ENCODE peak calls at places on chromosomes 12 and 14, in four cellular contexts. N is HepG2, U is GM12878, Q is H1. J is an unnamed sample.

GRCh38 chr12:104490221-104490620 is 33.5 kb downstream of the CHST11 start:
- DNase-seq in N (no peak), U (no peak), Q (no peak), J (no peak)

GRCh38 chr12:55736780-55737580 is 5.9 kb upstream of the GDF11 start:
- DNase-seq in N (peak; percentile 84), U (no peak), Q (no peak), J (peak; percentile 55)

GRCh38 chr14:49173765-49174373 is 412.3 kb downstream of the RPS29 start:
- DNase-seq in N (peak; percentile 63), U (peak; percentile 27), Q (peak; percentile 53), J (peak; percentile 63)

GRCh38 chr12:9113987-9114309 is 1.8 kb downstream of the A2M start:
- DNase-seq in N (peak; percentile 90), U (no peak), Q (no peak), J (no peak)

GRCh38 chr14:73239463-73240241 is 2.3 kb downstream of the PAPLN start:
- DNase-seq in N (no peak), U (no peak), Q (no peak), J (no peak)

GRCh38 chr12:49843411-49843810 is 505 bp upstream of the BCDIN3D start:
- DNase-seq in N (no peak), U (no peak), Q (no peak), J (no peak)

GRCh38 chr14:68157971-68158371 is 338.4 kb downstream of the RAD51B start:
- DNase-seq in N (no peak), U (no peak), Q (no peak), J (no peak)

GRCh38 chr14:96105921-96106441 is 66.8 kb downstream of the C14orf132 start:
- DNase-seq in N (no peak), U (no peak), Q (no peak), J (no peak)

GRCh38 chr14:53924754-53925153 is 31.9 kb downstream of the BMP4 start:
- DNase-seq in N (peak; percentile 37), U (no peak), Q (no peak), J (no peak)

GRCh38 chr12:6613776-6614512 is 6.8 kb upstream of the CHD4 start:
- DNase-seq in N (peak; percentile 97), U (no peak), Q (peak; percentile 82), J (peak; percentile 97)

GRCh38 chr12:27285395-27285794 is 41.3 kb downstream of the STK38L start:
- DNase-seq in N (no peak), U (no peak), Q (no peak), J (no peak)

GRCh38 chr12:102869571-102869970 is 47.5 kb downstream of the PAH start:
- DNase-seq in N (no peak), U (no peak), Q (no peak), J (no peak)

GRCh38 chr12:93733358-93733757 is 56.2 kb downstream of the CRADD start:
- DNase-seq in N (no peak), U (no peak), Q (no peak), J (no peak)

GRCh38 chr14:102063808-102064429 is 22.9 kb downstream of the HSP90AA1 start:
- DNase-seq in N (no peak), U (no peak), Q (no peak), J (no peak)

GRCh38 chr12:19998968-19999792 is 369.2 kb upstream of the PDE3A start:
- DNase-seq in N (no peak), U (no peak), Q (no peak), J (no peak)

GRCh38 chr12:98574110-98574509 is 19.4 kb upstream of the SLC25A3 start:
- DNase-seq in N (peak; percentile 79), U (no peak), Q (no peak), J (no peak)

GRCh38 chr14:94408546-94409095 is 20.2 kb upstream of the SERPINA1 start:
- DNase-seq in N (no peak), U (no peak), Q (no peak), J (no peak)

GRCh38 chr14:86774916-86775315 is 1218.1 kb downstream of the GALC start:
- DNase-seq in N (no peak), U (no peak), Q (no peak), J (no peak)

GRCh38 chr12:16189849-16190248 is 87.6 kb downstream of the SLC15A5 start:
- DNase-seq in N (peak; percentile 29), U (no peak), Q (no peak), J (no peak)

GRCh38 chr12:75632452-75632851 is 121.0 kb upstream of the KRR1 start:
- DNase-seq in N (no peak), U (no peak), Q (no peak), J (no peak)

GRCh38 chr12:108525681-108526080 is 10.6 kb downstream of the FICD start:
- DNase-seq in N (no peak), U (no peak), Q (no peak), J (no peak)

GRCh38 chr12:52906049-52906645 is 1.3 kb upstream of the KRT8 start:
- DNase-seq in N (no peak), U (no peak), Q (no peak), J (no peak)

GRCh38 chr14:93737574-93737973 is 50.7 kb downstream of the PRIMA1 start:
- DNase-seq in N (no peak), U (no peak), Q (no peak), J (no peak)

GRCh38 chr14:71618047-71618446 is 314.2 kb upstream of the RGS6 start:
- DNase-seq in N (no peak), U (no peak), Q (no peak), J (no peak)
- TF ChIP-seq GABPA in N (no peak), U (no peak), Q (no peak), J (no peak)

GRCh38 chr12:54379401-54380201 is 4.9 kb downstream of the ZNF385A start:
- DNase-seq in N (peak; percentile 79), U (no peak), Q (no peak), J (peak; percentile 75)
- TF ChIP-seq POLR2AphosphoS5 in N (no peak), U (no peak), Q (no peak), J (no peak)

DNA sequence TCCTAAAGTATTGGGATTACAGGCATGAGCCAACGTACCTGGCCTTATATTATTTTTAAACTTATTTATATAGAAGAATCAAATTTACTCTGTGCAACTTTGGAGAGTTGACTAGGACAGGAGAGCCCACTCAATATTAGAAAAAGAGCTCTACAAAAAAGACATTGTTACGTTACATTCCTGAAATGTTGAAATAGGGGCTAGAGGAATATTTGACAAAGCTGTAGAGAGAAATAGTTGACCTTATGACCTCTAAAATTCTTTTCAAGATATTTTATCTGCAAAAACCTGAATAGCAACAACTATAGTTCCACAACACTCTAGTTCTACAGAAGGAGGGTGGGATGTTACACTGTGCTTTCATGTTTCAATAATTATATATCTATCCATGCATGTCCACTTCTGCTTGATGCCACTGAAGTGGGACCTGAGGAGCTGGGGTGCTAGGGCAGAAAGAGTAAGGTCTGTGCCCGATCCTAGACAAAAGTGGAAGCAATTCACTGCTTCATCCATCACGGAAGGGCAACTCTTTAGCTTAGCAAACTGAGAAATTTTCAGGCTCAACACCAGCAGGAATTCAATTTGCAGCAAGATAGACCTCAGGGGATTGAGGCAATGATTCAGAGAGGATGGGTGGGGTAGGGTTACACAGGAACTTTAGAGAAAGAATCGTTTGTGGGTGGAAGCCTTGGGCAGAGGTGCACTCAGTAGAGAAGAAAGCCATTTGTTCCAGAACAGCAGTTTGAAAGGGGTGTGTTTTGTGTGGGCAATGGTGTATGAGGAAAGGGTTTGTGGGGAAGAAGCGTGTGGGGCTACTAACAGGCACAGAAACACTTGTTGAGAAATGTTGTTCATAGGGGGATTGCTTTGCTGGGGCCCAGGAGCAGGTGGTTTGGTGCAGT is 16.0 kb upstream of the RNASE10 start:
- DNase-seq in N (peak; percentile 78), U (peak; percentile 72), Q (no peak), J (no peak)
- H3K4me3 ChIP-seq in N (no peak overlapping the region), U (peak overlapping the region; percentile 41), Q (no peak overlapping the region), J (no peak overlapping the region)

GRCh38 chr14:31895206-31895605 is 181.9 kb upstream of the ARHGAP5 start:
- DNase-seq in N (peak; percentile 35), U (no peak), Q (no peak), J (no peak)
- TF ChIP-seq GABPA in N (no peak), U (no peak), Q (no peak), J (no peak)

GRCh38 chr12:82474798-82475184 is 116.5 kb downstream of the METTL25 start:
- DNase-seq in N (no peak), U (no peak), Q (no peak), J (no peak)
- TF ChIP-seq POLR2AphosphoS5 in N (no peak), U (no peak), Q (no peak), J (no peak)

GRCh38 chr12:132491761-132492378 is 1.9 kb downstream of the FBRSL1 start:
- DNase-seq in N (no peak), U (no peak), Q (no peak), J (no peak)

GRCh38 chr12:132490481-132491348 is 764 bp downstream of the FBRSL1 start:
- DNase-seq in N (no peak), U (no peak), Q (no peak), J (no peak)

GRCh38 chr12:132492522-132492921 is 2.6 kb downstream of the FBRSL1 start:
- DNase-seq in N (no peak), U (peak; percentile 39), Q (no peak), J (peak; percentile 50)

GRCh38 chr12:132489602-132490239 is at the start of gene FBRSL1:
- DNase-seq in N (peak; percentile 72), U (no peak), Q (peak; percentile 46), J (peak; percentile 67)

DNA sequence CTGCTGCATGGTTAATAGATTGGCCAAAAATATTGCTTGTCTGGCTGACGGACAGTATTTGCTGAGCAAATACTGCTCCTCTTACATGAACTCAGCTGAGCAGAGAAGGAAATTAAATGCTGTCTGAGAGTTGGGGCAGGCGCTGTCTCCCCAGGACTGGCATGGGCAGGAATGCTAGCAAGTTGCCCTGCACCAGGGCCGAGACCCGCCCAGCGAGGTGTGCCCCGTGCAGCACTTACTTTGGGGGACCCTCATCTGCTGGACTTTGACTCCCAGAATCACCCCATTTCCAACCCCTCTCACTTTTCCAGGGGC is 1.4 kb downstream of the FBRSL1 start:
- DNase-seq in N (peak; percentile 45), U (no peak), Q (no peak), J (no peak)
- H3K4me3 ChIP-seq in N (peak overlapping the region; percentile 59), U (peak overlapping the region; percentile 75), Q (peak overlapping the region; percentile 72), J (peak overlapping the region; percentile 67)

GRCh38 chr12:67991158-67991557 is 1.9 kb downstream of the IFNG-AS1 start:
- DNase-seq in N (no peak), U (no peak), Q (no peak), J (no peak)
- TF ChIP-seq GABPA in N (no peak), U (no peak), Q (no peak), J (no peak)

DNA sequence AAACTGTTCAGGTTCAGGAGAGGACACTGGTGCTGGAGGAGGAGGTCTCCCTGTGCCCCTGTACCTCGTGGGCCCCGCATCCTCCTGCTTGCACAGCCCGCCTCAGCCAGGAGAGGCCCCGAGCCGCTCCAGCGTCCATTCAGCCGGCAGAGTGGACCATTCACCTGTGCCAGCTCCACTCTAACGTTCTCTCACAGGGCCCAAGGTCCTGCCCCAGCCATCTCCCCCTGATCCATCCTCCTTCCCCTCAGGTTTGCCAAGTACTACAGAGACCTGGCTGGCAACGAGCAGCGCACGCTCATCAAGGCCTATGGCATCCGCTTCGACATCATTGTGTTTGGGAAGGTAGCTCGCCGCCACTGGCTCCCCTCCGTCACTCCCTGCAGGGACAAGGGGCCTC is 22.2 kb downstream of the P2RX4 start:
- DNase-seq in N (no peak), U (no peak), Q (no peak), J (no peak)
- TF ChIP-seq POLR2AphosphoS5 in N (no peak), U (no peak), Q (peak; percentile 50), J (peak; percentile 61)

DNA sequence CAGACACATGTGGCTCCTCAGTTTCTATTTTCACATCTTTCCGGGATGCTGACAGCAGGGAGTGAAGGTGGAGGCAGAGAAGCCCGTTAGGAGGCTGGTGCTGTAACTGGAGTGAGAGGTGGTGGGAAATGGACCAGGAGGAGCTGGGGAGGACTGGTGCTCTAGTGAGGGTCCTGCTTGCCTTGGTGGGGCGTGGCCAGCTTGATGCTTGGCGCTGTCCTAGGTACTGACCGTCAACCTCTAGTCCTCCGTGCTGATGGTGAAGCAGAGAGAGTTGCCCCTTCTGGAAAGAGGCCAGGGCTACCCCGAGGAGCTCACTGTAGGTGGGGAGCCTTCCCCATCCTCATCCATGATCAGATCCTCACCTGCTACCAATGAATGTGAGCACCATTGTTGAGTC is 1.4 kb downstream of the TRMT61A start:
- DNase-seq in N (no peak), U (no peak), Q (no peak), J (no peak)
- H3K4me3 ChIP-seq in N (peak overlapping the region; percentile 87), U (peak overlapping the region; percentile 91), Q (peak overlapping the region; percentile 96), J (peak overlapping the region; percentile 99)

J was measured in HL-60.